ENCODE peak calls at places on chromosomes 4 and X, in nine cellular contexts. One of them, this sample, is unnamed. For H3K36me3 and H3K4me1, the result is how much of the 10 kb centered on the place peaks cover.

GRCh38 chr4:74097631-74098550 is 1.1 kb downstream of the CXCL2 start:
- DNase-seq in adrenal gland: no peak
- DNase-seq in sigmoid colon: no peak
- DNase-seq in ovary: no peak
- DNase-seq in neural progenitor cell: no peak
- DNase-seq in body of pancreas: no peak
- DNase-seq in lower lobe of right lung: no peak
- DNase-seq in astrocyte: no peak
- DNase-seq in ascending aorta: no peak
- DNase-seq in this sample: no peak

GRCh38 chr4:127586922-127587571 is 45.7 kb upstream of the INTU start:
- DNase-seq in adrenal gland: no peak
- DNase-seq in sigmoid colon: no peak
- DNase-seq in ovary: no peak
- DNase-seq in neural progenitor cell: peak
- DNase-seq in body of pancreas: peak
- DNase-seq in lower lobe of right lung: no peak
- DNase-seq in astrocyte: peak
- DNase-seq in ascending aorta: no peak
- DNase-seq in this sample: no peak

GRCh38 chr4:112361181-112361791 is 64.1 kb downstream of the ALPK1 start:
- DNase-seq in adrenal gland: no peak
- DNase-seq in sigmoid colon: no peak
- DNase-seq in ovary: no peak
- DNase-seq in neural progenitor cell: peak
- DNase-seq in body of pancreas: no peak
- DNase-seq in lower lobe of right lung: no peak
- DNase-seq in astrocyte: peak
- DNase-seq in ascending aorta: no peak
- DNase-seq in this sample: no peak

GRCh38 chr4:74608151-74608949 is 163.4 kb downstream of the AREG start:
- DNase-seq in adrenal gland: no peak
- DNase-seq in sigmoid colon: no peak
- DNase-seq in ovary: no peak
- DNase-seq in neural progenitor cell: no peak
- DNase-seq in body of pancreas: peak
- DNase-seq in lower lobe of right lung: no peak
- DNase-seq in astrocyte: peak
- DNase-seq in ascending aorta: no peak
- DNase-seq in this sample: no peak

GRCh38 chr4:42638276-42638675 is 18.6 kb downstream of the ATP8A1 start:
- DNase-seq in adrenal gland: no peak
- DNase-seq in sigmoid colon: no peak
- DNase-seq in ovary: no peak
- DNase-seq in neural progenitor cell: no peak
- DNase-seq in body of pancreas: no peak
- DNase-seq in lower lobe of right lung: no peak
- DNase-seq in astrocyte: no peak
- DNase-seq in ascending aorta: no peak
- DNase-seq in this sample: no peak

GRCh38 chrX:97372006-97372766 is 488.5 kb downstream of the RPA4 start:
- DNase-seq in adrenal gland: no peak
- DNase-seq in sigmoid colon: no peak
- DNase-seq in ovary: no peak
- DNase-seq in neural progenitor cell: no peak
- DNase-seq in body of pancreas: no peak
- DNase-seq in lower lobe of right lung: no peak
- DNase-seq in astrocyte: no peak
- DNase-seq in ascending aorta: no peak
- DNase-seq in this sample: no peak

GRCh38 chrX:12962041-12962504 is 12.8 kb upstream of the TMSB4X start:
- DNase-seq in adrenal gland: no peak
- DNase-seq in sigmoid colon: no peak
- DNase-seq in ovary: no peak
- DNase-seq in neural progenitor cell: no peak
- DNase-seq in body of pancreas: no peak
- DNase-seq in lower lobe of right lung: no peak
- DNase-seq in astrocyte: no peak
- DNase-seq in ascending aorta: no peak
- DNase-seq in this sample: no peak

GRCh38 chrX:19190902-19191301 is 68.6 kb upstream of the ADGRG2 start:
- DNase-seq in adrenal gland: no peak
- DNase-seq in sigmoid colon: no peak
- DNase-seq in ovary: no peak
- DNase-seq in neural progenitor cell: no peak
- DNase-seq in body of pancreas: no peak
- DNase-seq in lower lobe of right lung: no peak
- DNase-seq in astrocyte: no peak
- DNase-seq in ascending aorta: no peak
- DNase-seq in this sample: no peak

GRCh38 chr4:38161208-38162113 is 201.3 kb downstream of the PTTG2 start:
- DNase-seq in adrenal gland: no peak
- DNase-seq in sigmoid colon: no peak
- DNase-seq in ovary: no peak
- DNase-seq in neural progenitor cell: no peak
- DNase-seq in body of pancreas: no peak
- DNase-seq in lower lobe of right lung: no peak
- DNase-seq in astrocyte: no peak
- DNase-seq in ascending aorta: no peak
- DNase-seq in this sample: no peak

GRCh38 chr4:107689912-107690587 is 30.0 kb downstream of the PAPSS1 start:
- DNase-seq in adrenal gland: no peak
- DNase-seq in sigmoid colon: no peak
- DNase-seq in ovary: no peak
- DNase-seq in neural progenitor cell: no peak
- DNase-seq in body of pancreas: no peak
- DNase-seq in lower lobe of right lung: no peak
- DNase-seq in astrocyte: peak
- DNase-seq in ascending aorta: no peak
- DNase-seq in this sample: no peak

GRCh38 chr4:122711893-122712292 is 20.6 kb upstream of the BBS12 start:
- DNase-seq in adrenal gland: no peak
- DNase-seq in sigmoid colon: no peak
- DNase-seq in ovary: no peak
- DNase-seq in neural progenitor cell: no peak
- DNase-seq in body of pancreas: no peak
- DNase-seq in lower lobe of right lung: no peak
- DNase-seq in astrocyte: no peak
- DNase-seq in ascending aorta: no peak
- DNase-seq in this sample: no peak

GRCh38 chr4:122715221-122715620 is 17.3 kb upstream of the BBS12 start:
- DNase-seq in adrenal gland: no peak
- DNase-seq in sigmoid colon: no peak
- DNase-seq in ovary: no peak
- DNase-seq in neural progenitor cell: no peak
- DNase-seq in body of pancreas: no peak
- DNase-seq in lower lobe of right lung: no peak
- DNase-seq in astrocyte: no peak
- DNase-seq in ascending aorta: no peak
- DNase-seq in this sample: no peak

GRCh38 chr4:122718265-122718664 is 14.2 kb upstream of the BBS12 start:
- DNase-seq in adrenal gland: no peak
- DNase-seq in sigmoid colon: no peak
- DNase-seq in ovary: no peak
- DNase-seq in neural progenitor cell: no peak
- DNase-seq in body of pancreas: no peak
- DNase-seq in lower lobe of right lung: no peak
- DNase-seq in astrocyte: no peak
- DNase-seq in ascending aorta: no peak
- DNase-seq in this sample: no peak

GRCh38 chr4:122712782-122713181 is 19.7 kb upstream of the BBS12 start:
- DNase-seq in adrenal gland: no peak
- DNase-seq in sigmoid colon: no peak
- DNase-seq in ovary: no peak
- DNase-seq in neural progenitor cell: no peak
- DNase-seq in body of pancreas: no peak
- DNase-seq in lower lobe of right lung: no peak
- DNase-seq in astrocyte: peak
- DNase-seq in ascending aorta: no peak
- DNase-seq in this sample: no peak

DNA sequence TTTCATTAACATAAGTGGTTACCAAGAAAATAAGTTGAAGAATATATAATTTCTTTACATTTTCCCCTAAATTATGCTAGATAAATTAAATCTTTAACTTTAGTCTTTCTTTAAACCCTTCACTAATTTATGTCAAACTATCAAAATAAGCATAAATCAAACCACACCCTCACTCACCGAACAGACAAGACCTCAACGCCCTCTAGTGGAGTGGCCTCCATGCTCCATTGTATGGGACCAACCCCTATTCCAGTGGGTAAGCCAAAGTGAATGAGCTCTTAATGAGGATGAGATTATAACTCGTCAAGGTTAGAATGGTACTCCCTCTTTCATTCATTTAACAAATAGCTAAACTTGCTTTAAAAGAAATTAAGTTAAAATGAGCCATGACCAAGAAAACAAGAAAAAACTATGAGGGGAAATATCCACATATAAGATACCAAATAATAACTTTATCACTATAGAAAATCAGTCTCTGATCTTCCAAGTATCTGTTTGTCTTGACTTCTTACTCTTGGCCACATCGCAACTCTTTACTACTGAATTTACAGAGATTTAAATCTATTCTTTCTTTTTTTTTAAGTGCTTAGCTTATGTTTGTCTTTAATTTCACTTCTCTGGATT is 15.6 kb upstream of the BBS12 start:
- DNase-seq in adrenal gland: peak
- DNase-seq in sigmoid colon: peak
- DNase-seq in ovary: peak
- DNase-seq in neural progenitor cell: peak
- DNase-seq in body of pancreas: peak
- DNase-seq in lower lobe of right lung: peak
- DNase-seq in astrocyte: peak
- DNase-seq in ascending aorta: no peak
- DNase-seq in this sample: peak
- TF ChIP-seq CTCF in adrenal gland: peak
- TF ChIP-seq CTCF in sigmoid colon: peak
- TF ChIP-seq CTCF in ovary: no peak
- TF ChIP-seq CTCF in neural progenitor cell: peak
- TF ChIP-seq CTCF in body of pancreas: peak
- TF ChIP-seq CTCF in lower lobe of right lung: peak
- TF ChIP-seq CTCF in astrocyte: peak
- TF ChIP-seq CTCF in ascending aorta: peak
- TF ChIP-seq CTCF in this sample: peak

GRCh38 chr4:528296-528695 is 29.3 kb downstream of the PIGG start:
- DNase-seq in adrenal gland: no peak
- DNase-seq in sigmoid colon: no peak
- DNase-seq in ovary: no peak
- DNase-seq in neural progenitor cell: no peak
- DNase-seq in body of pancreas: no peak
- DNase-seq in lower lobe of right lung: no peak
- DNase-seq in astrocyte: no peak
- DNase-seq in ascending aorta: no peak
- DNase-seq in this sample: no peak
- H3K36me3 ChIP-seq in adrenal gland: under half
- H3K36me3 ChIP-seq in sigmoid colon: under half
- H3K36me3 ChIP-seq in ovary: under half
- H3K36me3 ChIP-seq in neural progenitor cell: under half
- H3K36me3 ChIP-seq in body of pancreas: under half
- H3K36me3 ChIP-seq in lower lobe of right lung: half or more
- H3K36me3 ChIP-seq in astrocyte: under half
- H3K36me3 ChIP-seq in ascending aorta: half or more
- H3K36me3 ChIP-seq in this sample: under half

GRCh38 chr4:23888421-23889319 is 1.2 kb downstream of the PPARGC1A start:
- DNase-seq in adrenal gland: peak
- DNase-seq in sigmoid colon: peak
- DNase-seq in ovary: no peak
- DNase-seq in neural progenitor cell: peak
- DNase-seq in body of pancreas: peak
- DNase-seq in lower lobe of right lung: no peak
- DNase-seq in astrocyte: peak
- DNase-seq in ascending aorta: no peak
- DNase-seq in this sample: no peak
- H3K4me1 ChIP-seq in adrenal gland: under half
- H3K4me1 ChIP-seq in sigmoid colon: under half
- H3K4me1 ChIP-seq in ovary: under half
- H3K4me1 ChIP-seq in neural progenitor cell: under half
- H3K4me1 ChIP-seq in body of pancreas: under half
- H3K4me1 ChIP-seq in lower lobe of right lung: under half
- H3K4me1 ChIP-seq in astrocyte: under half
- H3K4me1 ChIP-seq in ascending aorta: under half
- H3K4me1 ChIP-seq in this sample: under half

GRCh38 chrX:36898301-36898700 is 109.9 kb upstream of the FAM47C start:
- DNase-seq in adrenal gland: no peak
- DNase-seq in sigmoid colon: no peak
- DNase-seq in ovary: no peak
- DNase-seq in neural progenitor cell: peak
- DNase-seq in body of pancreas: no peak
- DNase-seq in lower lobe of right lung: no peak
- DNase-seq in astrocyte: no peak
- DNase-seq in ascending aorta: no peak
- DNase-seq in this sample: no peak
- TF ChIP-seq CTCF in adrenal gland: peak
- TF ChIP-seq CTCF in sigmoid colon: no peak
- TF ChIP-seq CTCF in ovary: no peak
- TF ChIP-seq CTCF in neural progenitor cell: peak
- TF ChIP-seq CTCF in body of pancreas: peak
- TF ChIP-seq CTCF in lower lobe of right lung: no peak
- TF ChIP-seq CTCF in astrocyte: peak
- TF ChIP-seq CTCF in ascending aorta: no peak
- TF ChIP-seq CTCF in this sample: peak

GRCh38 chr4:36197501-36197900 is 46.8 kb downstream of the ARAP2 start:
- DNase-seq in adrenal gland: no peak
- DNase-seq in sigmoid colon: no peak
- DNase-seq in ovary: no peak
- DNase-seq in neural progenitor cell: no peak
- DNase-seq in body of pancreas: no peak
- DNase-seq in lower lobe of right lung: no peak
- DNase-seq in astrocyte: no peak
- DNase-seq in ascending aorta: no peak
- DNase-seq in this sample: peak
- H3K36me3 ChIP-seq in adrenal gland: under half
- H3K36me3 ChIP-seq in sigmoid colon: under half
- H3K36me3 ChIP-seq in ovary: under half
- H3K36me3 ChIP-seq in neural progenitor cell: under half
- H3K36me3 ChIP-seq in body of pancreas: under half
- H3K36me3 ChIP-seq in lower lobe of right lung: under half
- H3K36me3 ChIP-seq in astrocyte: under half
- H3K36me3 ChIP-seq in ascending aorta: under half
- H3K36me3 ChIP-seq in this sample: under half

DNA sequence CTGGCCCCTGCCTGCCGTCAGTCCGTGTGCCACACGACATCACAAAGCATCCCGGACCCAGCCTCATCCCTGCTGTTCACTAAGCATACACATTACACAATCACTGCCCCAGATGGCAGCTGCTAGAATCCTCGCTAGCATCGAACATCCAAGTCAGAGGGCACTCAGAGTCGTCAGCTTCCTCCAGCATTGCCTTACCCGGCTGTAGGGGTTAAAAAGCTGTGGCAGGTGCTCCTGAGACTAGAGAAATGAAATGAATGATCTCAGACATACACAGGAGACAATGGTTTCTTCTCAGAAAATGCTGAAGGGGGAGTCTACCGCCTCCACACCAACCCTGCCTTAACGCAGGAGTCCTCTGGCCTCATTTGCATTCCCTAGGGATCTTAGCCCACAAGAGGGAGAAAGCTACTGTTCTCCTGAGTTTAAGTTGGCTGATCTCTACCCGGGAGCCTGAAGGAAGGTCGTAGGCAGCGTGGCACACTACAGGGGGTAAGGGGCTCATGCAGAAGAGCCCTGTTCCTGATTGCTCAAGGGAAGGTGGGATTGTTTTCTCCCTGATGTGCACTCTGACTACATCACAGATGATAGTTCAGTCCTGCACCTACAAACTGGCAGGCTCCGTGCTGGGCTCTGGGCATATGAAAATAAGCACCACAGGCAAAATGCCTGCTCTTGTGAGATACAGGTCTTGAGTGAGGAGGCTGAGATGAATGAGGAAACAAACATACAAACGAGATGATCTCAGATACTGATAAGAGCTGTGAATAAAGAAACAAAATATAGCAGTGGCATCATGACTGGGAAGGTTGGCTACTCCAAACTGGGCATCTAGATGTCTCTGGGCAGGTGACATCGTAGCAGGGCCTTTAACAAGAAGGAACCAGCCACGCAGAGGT is 2.6 kb upstream of the KIAA0232 start:
- DNase-seq in adrenal gland: no peak
- DNase-seq in sigmoid colon: no peak
- DNase-seq in ovary: no peak
- DNase-seq in neural progenitor cell: peak
- DNase-seq in body of pancreas: no peak
- DNase-seq in lower lobe of right lung: no peak
- DNase-seq in astrocyte: no peak
- DNase-seq in ascending aorta: no peak
- DNase-seq in this sample: no peak
- H3K4me1 ChIP-seq in adrenal gland: under half
- H3K4me1 ChIP-seq in sigmoid colon: under half
- H3K4me1 ChIP-seq in ovary: under half
- H3K4me1 ChIP-seq in neural progenitor cell: under half
- H3K4me1 ChIP-seq in body of pancreas: under half
- H3K4me1 ChIP-seq in lower lobe of right lung: under half
- H3K4me1 ChIP-seq in astrocyte: under half
- H3K4me1 ChIP-seq in ascending aorta: under half
- H3K4me1 ChIP-seq in this sample: under half